ENCODE peak calls at places on chromosomes 2 and 18, in eight cellular contexts. One of them, this sample, is unnamed.

GRCh38 chr2:231904161-231904611 is 22.0 kb downstream of the NPPC start:
- DNase-seq in GM10248: no peak
- DNase-seq in fibroblast of villous mesenchyme: no peak
- DNase-seq in heart left ventricle: no peak
- DNase-seq in choroid plexus epithelial cell: no peak
- DNase-seq in WTC11: no peak
- DNase-seq in AG09319: no peak
- DNase-seq in CD14-positive monocyte: no peak
- DNase-seq in this sample: no peak

GRCh38 chr2:10305715-10306114 is 3.0 kb downstream of the HPCAL1 start:
- DNase-seq in GM10248: no peak
- DNase-seq in fibroblast of villous mesenchyme: peak
- DNase-seq in heart left ventricle: no peak
- DNase-seq in choroid plexus epithelial cell: no peak
- DNase-seq in WTC11: peak
- DNase-seq in AG09319: no peak
- DNase-seq in CD14-positive monocyte: peak
- DNase-seq in this sample: no peak

GRCh38 chr2:105849431-105850179 is 104.9 kb downstream of the NCK2 start:
- DNase-seq in GM10248: no peak
- DNase-seq in fibroblast of villous mesenchyme: no peak
- DNase-seq in heart left ventricle: no peak
- DNase-seq in choroid plexus epithelial cell: no peak
- DNase-seq in WTC11: no peak
- DNase-seq in AG09319: no peak
- DNase-seq in CD14-positive monocyte: no peak
- DNase-seq in this sample: no peak

GRCh38 chr2:40303746-40304145 is 148.1 kb downstream of the SLC8A1 start:
- DNase-seq in GM10248: no peak
- DNase-seq in fibroblast of villous mesenchyme: no peak
- DNase-seq in heart left ventricle: no peak
- DNase-seq in choroid plexus epithelial cell: no peak
- DNase-seq in WTC11: no peak
- DNase-seq in AG09319: no peak
- DNase-seq in CD14-positive monocyte: no peak
- DNase-seq in this sample: no peak

GRCh38 chr2:11371099-11371937 is 26.9 kb upstream of the ROCK2 start:
- DNase-seq in GM10248: no peak
- DNase-seq in fibroblast of villous mesenchyme: no peak
- DNase-seq in heart left ventricle: no peak
- DNase-seq in choroid plexus epithelial cell: no peak
- DNase-seq in WTC11: no peak
- DNase-seq in AG09319: no peak
- DNase-seq in CD14-positive monocyte: no peak
- DNase-seq in this sample: no peak

GRCh38 chr2:190819835-190820234 is 60.8 kb upstream of the GLS start:
- DNase-seq in GM10248: no peak
- DNase-seq in fibroblast of villous mesenchyme: peak
- DNase-seq in heart left ventricle: no peak
- DNase-seq in choroid plexus epithelial cell: no peak
- DNase-seq in WTC11: no peak
- DNase-seq in AG09319: peak
- DNase-seq in CD14-positive monocyte: no peak
- DNase-seq in this sample: no peak

GRCh38 chr2:54586062-54586982 is 130.2 kb downstream of the SPTBN1 start:
- DNase-seq in GM10248: no peak
- DNase-seq in fibroblast of villous mesenchyme: no peak
- DNase-seq in heart left ventricle: no peak
- DNase-seq in choroid plexus epithelial cell: no peak
- DNase-seq in WTC11: no peak
- DNase-seq in AG09319: no peak
- DNase-seq in CD14-positive monocyte: no peak
- DNase-seq in this sample: no peak

GRCh38 chr2:128577141-128577930 is 258.7 kb upstream of the HS6ST1 start:
- DNase-seq in GM10248: no peak
- DNase-seq in fibroblast of villous mesenchyme: no peak
- DNase-seq in heart left ventricle: no peak
- DNase-seq in choroid plexus epithelial cell: no peak
- DNase-seq in WTC11: no peak
- DNase-seq in AG09319: no peak
- DNase-seq in CD14-positive monocyte: no peak
- DNase-seq in this sample: no peak

GRCh38 chr2:112674229-112674628 is 28.5 kb downstream of the SLC20A1 start:
- DNase-seq in GM10248: no peak
- DNase-seq in fibroblast of villous mesenchyme: peak
- DNase-seq in heart left ventricle: peak
- DNase-seq in choroid plexus epithelial cell: peak
- DNase-seq in WTC11: no peak
- DNase-seq in AG09319: no peak
- DNase-seq in CD14-positive monocyte: peak
- DNase-seq in this sample: no peak

GRCh38 chr2:219643788-219644398 is 16.5 kb downstream of the SLC4A3 start:
- DNase-seq in GM10248: no peak
- DNase-seq in fibroblast of villous mesenchyme: no peak
- DNase-seq in heart left ventricle: peak
- DNase-seq in choroid plexus epithelial cell: peak
- DNase-seq in WTC11: peak
- DNase-seq in AG09319: no peak
- DNase-seq in CD14-positive monocyte: no peak
- DNase-seq in this sample: no peak

DNA sequence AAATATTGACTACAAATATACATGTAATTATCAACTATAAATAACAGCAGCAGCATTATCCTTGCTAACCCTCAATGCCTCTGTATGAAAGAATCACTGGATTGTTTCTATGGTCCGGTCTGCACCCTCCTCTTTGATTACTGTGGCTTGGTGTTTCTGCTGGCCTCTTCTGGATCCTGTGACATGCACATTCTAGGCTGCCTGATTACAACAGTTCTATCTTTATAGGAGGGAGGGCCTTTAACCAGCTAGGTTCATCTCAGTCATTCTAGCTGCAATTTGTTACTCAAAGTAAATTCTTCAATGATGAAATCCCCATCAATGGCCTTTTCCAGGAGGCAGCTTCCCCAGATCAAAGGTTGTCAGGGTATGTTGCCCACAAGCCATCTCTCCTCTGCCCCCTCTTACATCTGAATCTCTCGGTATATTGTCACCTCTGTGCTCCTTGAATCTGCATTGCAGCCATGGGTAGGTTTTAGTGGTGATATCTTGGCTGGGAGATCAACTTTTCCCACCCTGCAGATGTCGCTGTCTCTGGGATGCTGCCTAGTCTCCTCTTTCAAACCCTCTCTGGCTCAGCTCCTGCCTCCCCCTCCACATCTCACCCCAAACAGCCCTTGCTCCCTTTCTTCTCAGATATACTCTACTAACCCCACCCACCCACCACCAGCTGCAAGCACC is 106.3 kb upstream of the BZW1 start:
- DNase-seq in GM10248: no peak
- DNase-seq in fibroblast of villous mesenchyme: peak
- DNase-seq in heart left ventricle: no peak
- DNase-seq in choroid plexus epithelial cell: peak
- DNase-seq in WTC11: peak
- DNase-seq in AG09319: no peak
- DNase-seq in CD14-positive monocyte: no peak
- DNase-seq in this sample: no peak
- TF ChIP-seq CTCF in GM10248: no peak
- TF ChIP-seq CTCF in fibroblast of villous mesenchyme: peak
- TF ChIP-seq CTCF in heart left ventricle: no peak
- TF ChIP-seq CTCF in choroid plexus epithelial cell: peak
- TF ChIP-seq CTCF in WTC11: no peak
- TF ChIP-seq CTCF in AG09319: peak
- TF ChIP-seq CTCF in CD14-positive monocyte: no peak
- TF ChIP-seq CTCF in this sample: no peak

GRCh38 chr18:63180333-63180732 is 139.2 kb downstream of the BCL2 start:
- DNase-seq in GM10248: no peak
- DNase-seq in fibroblast of villous mesenchyme: no peak
- DNase-seq in heart left ventricle: no peak
- DNase-seq in choroid plexus epithelial cell: no peak
- DNase-seq in WTC11: no peak
- DNase-seq in AG09319: no peak
- DNase-seq in CD14-positive monocyte: no peak
- DNase-seq in this sample: no peak
- TF ChIP-seq CTCF in GM10248: no peak
- TF ChIP-seq CTCF in fibroblast of villous mesenchyme: no peak
- TF ChIP-seq CTCF in heart left ventricle: no peak
- TF ChIP-seq CTCF in choroid plexus epithelial cell: no peak
- TF ChIP-seq CTCF in WTC11: no peak
- TF ChIP-seq CTCF in AG09319: no peak
- TF ChIP-seq CTCF in CD14-positive monocyte: no peak
- TF ChIP-seq CTCF in this sample: no peak

GRCh38 chr2:43798300-43798699 is 24.5 kb downstream of the DYNC2LI1 start:
- DNase-seq in GM10248: no peak
- DNase-seq in fibroblast of villous mesenchyme: no peak
- DNase-seq in heart left ventricle: no peak
- DNase-seq in choroid plexus epithelial cell: peak
- DNase-seq in WTC11: no peak
- DNase-seq in AG09319: no peak
- DNase-seq in CD14-positive monocyte: no peak
- DNase-seq in this sample: no peak
- TF ChIP-seq CTCF in GM10248: no peak
- TF ChIP-seq CTCF in fibroblast of villous mesenchyme: peak
- TF ChIP-seq CTCF in heart left ventricle: no peak
- TF ChIP-seq CTCF in choroid plexus epithelial cell: peak
- TF ChIP-seq CTCF in WTC11: no peak
- TF ChIP-seq CTCF in AG09319: no peak
- TF ChIP-seq CTCF in CD14-positive monocyte: peak
- TF ChIP-seq CTCF in this sample: peak

GRCh38 chr18:56086176-56086575 is 498.2 kb upstream of the TCF4 start:
- DNase-seq in GM10248: no peak
- DNase-seq in fibroblast of villous mesenchyme: no peak
- DNase-seq in heart left ventricle: no peak
- DNase-seq in choroid plexus epithelial cell: no peak
- DNase-seq in WTC11: no peak
- DNase-seq in AG09319: no peak
- DNase-seq in CD14-positive monocyte: no peak
- DNase-seq in this sample: no peak

GRCh38 chr18:56083889-56084288 is 495.9 kb upstream of the TCF4 start:
- DNase-seq in GM10248: no peak
- DNase-seq in fibroblast of villous mesenchyme: no peak
- DNase-seq in heart left ventricle: no peak
- DNase-seq in choroid plexus epithelial cell: no peak
- DNase-seq in WTC11: no peak
- DNase-seq in AG09319: no peak
- DNase-seq in CD14-positive monocyte: no peak
- DNase-seq in this sample: no peak

GRCh38 chr18:56086786-56087185 is 498.8 kb upstream of the TCF4 start:
- DNase-seq in GM10248: no peak
- DNase-seq in fibroblast of villous mesenchyme: no peak
- DNase-seq in heart left ventricle: no peak
- DNase-seq in choroid plexus epithelial cell: no peak
- DNase-seq in WTC11: no peak
- DNase-seq in AG09319: no peak
- DNase-seq in CD14-positive monocyte: no peak
- DNase-seq in this sample: no peak

GRCh38 chr18:56085561-56085960 is 497.6 kb upstream of the TCF4 start:
- DNase-seq in GM10248: no peak
- DNase-seq in fibroblast of villous mesenchyme: peak
- DNase-seq in heart left ventricle: no peak
- DNase-seq in choroid plexus epithelial cell: peak
- DNase-seq in WTC11: no peak
- DNase-seq in AG09319: peak
- DNase-seq in CD14-positive monocyte: no peak
- DNase-seq in this sample: no peak

DNA sequence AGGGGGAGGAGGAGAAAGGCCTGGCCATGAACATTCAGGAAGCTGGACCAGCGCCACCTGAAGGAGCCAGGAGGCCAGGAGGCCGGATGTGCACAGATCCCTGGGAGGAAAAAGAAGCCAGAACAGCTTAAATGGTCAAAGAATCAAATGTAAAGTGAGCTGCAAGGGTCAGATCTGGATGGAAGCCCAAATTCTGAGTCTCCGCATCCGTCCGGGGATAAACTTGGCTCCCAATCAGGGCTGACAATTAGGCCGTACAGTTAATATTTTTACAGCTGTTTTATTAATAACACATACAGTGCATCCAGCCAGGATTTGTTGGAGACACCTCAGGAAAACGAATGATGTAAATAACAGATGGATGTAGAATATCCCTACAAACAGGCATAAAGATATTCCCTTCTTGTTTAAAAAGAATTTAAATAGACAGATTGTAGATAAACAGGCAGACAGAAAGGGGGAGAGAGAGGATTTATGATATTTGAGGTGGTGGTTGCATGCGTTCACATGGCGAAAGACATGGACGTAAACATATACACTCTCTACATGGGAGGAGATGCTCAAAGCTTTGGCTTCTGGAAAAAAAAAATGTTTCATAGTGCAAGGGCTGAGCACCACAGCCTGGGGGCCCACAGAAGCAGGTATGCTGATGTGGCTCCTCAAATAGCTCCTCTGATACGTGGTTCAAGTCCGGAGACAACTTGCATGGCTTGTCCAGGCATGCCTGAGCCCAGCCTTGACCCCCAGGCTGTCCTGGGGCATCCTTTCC is 495.3 kb upstream of the TCF4 start:
- DNase-seq in GM10248: no peak
- DNase-seq in fibroblast of villous mesenchyme: peak
- DNase-seq in heart left ventricle: peak
- DNase-seq in choroid plexus epithelial cell: peak
- DNase-seq in WTC11: peak
- DNase-seq in AG09319: no peak
- DNase-seq in CD14-positive monocyte: no peak
- DNase-seq in this sample: no peak
- TF ChIP-seq CTCF in GM10248: no peak
- TF ChIP-seq CTCF in fibroblast of villous mesenchyme: no peak
- TF ChIP-seq CTCF in heart left ventricle: no peak
- TF ChIP-seq CTCF in choroid plexus epithelial cell: peak
- TF ChIP-seq CTCF in WTC11: no peak
- TF ChIP-seq CTCF in AG09319: peak
- TF ChIP-seq CTCF in CD14-positive monocyte: no peak
- TF ChIP-seq CTCF in this sample: no peak

This sample was measured in progenitor cell of endocrine pancreas.